ENCODE peak calls at places on chromosomes 2 and 18, in eight cellular contexts. One of them, this sample, is unnamed.

GRCh38 chr2:151851761-151852160 is 23.5 kb upstream of the ARL5A start:
- DNase-seq in right cardiac atrium: no peak
- DNase-seq in GM23248: peak; percentile 40
- DNase-seq in left lung: no peak
- DNase-seq in cardiac muscle cell: no peak
- DNase-seq in bronchial epithelial cell: peak; percentile 62
- DNase-seq in lung: no peak
- DNase-seq in AG04450: no peak
- DNase-seq in this sample: no peak

GRCh38 chr2:68472796-68473414 is 5.5 kb downstream of the APLF start:
- DNase-seq in right cardiac atrium: no peak
- DNase-seq in GM23248: no peak
- DNase-seq in left lung: no peak
- DNase-seq in cardiac muscle cell: no peak
- DNase-seq in bronchial epithelial cell: no peak
- DNase-seq in lung: no peak
- DNase-seq in AG04450: no peak
- DNase-seq in this sample: no peak

GRCh38 chr2:130778781-130779180 is 23.4 kb downstream of the AMER3 start:
- DNase-seq in right cardiac atrium: no peak
- DNase-seq in GM23248: no peak
- DNase-seq in left lung: no peak
- DNase-seq in cardiac muscle cell: no peak
- DNase-seq in bronchial epithelial cell: no peak
- DNase-seq in lung: no peak
- DNase-seq in AG04450: no peak
- DNase-seq in this sample: no peak

GRCh38 chr2:182833084-182833483 is 33.4 kb downstream of the FRZB start:
- DNase-seq in right cardiac atrium: no peak
- DNase-seq in GM23248: no peak
- DNase-seq in left lung: no peak
- DNase-seq in cardiac muscle cell: no peak
- DNase-seq in bronchial epithelial cell: no peak
- DNase-seq in lung: no peak
- DNase-seq in AG04450: no peak
- DNase-seq in this sample: no peak

GRCh38 chr2:227855440-227855839 is 16.0 kb upstream of the DAW1 start:
- DNase-seq in right cardiac atrium: no peak
- DNase-seq in GM23248: no peak
- DNase-seq in left lung: no peak
- DNase-seq in cardiac muscle cell: no peak
- DNase-seq in bronchial epithelial cell: no peak
- DNase-seq in lung: no peak
- DNase-seq in AG04450: no peak
- DNase-seq in this sample: no peak

GRCh38 chr2:196927318-196928225 is 1.1 kb upstream of the PGAP1 start:
- DNase-seq in right cardiac atrium: no peak
- DNase-seq in GM23248: peak; percentile 79
- DNase-seq in left lung: no peak
- DNase-seq in cardiac muscle cell: peak; percentile 74
- DNase-seq in bronchial epithelial cell: peak; percentile 87
- DNase-seq in lung: no peak
- DNase-seq in AG04450: peak; percentile 55
- DNase-seq in this sample: peak; percentile 52

GRCh38 chr2:203340791-203341487 is 12.7 kb downstream of the ABI2 start:
- DNase-seq in right cardiac atrium: no peak
- DNase-seq in GM23248: peak; percentile 85
- DNase-seq in left lung: no peak
- DNase-seq in cardiac muscle cell: peak; percentile 85
- DNase-seq in bronchial epithelial cell: peak; percentile 73
- DNase-seq in lung: no peak
- DNase-seq in AG04450: no peak
- DNase-seq in this sample: peak; percentile 55

GRCh38 chr2:43790118-43790517 is 16.3 kb downstream of the DYNC2LI1 start:
- DNase-seq in right cardiac atrium: no peak
- DNase-seq in GM23248: no peak
- DNase-seq in left lung: no peak
- DNase-seq in cardiac muscle cell: peak; percentile 43
- DNase-seq in bronchial epithelial cell: no peak
- DNase-seq in lung: no peak
- DNase-seq in AG04450: no peak
- DNase-seq in this sample: no peak

GRCh38 chr18:46071894-46072867 is at the start of gene PSTPIP2:
- DNase-seq in right cardiac atrium: peak; percentile 87
- DNase-seq in GM23248: peak; percentile 88
- DNase-seq in left lung: peak; percentile 84
- DNase-seq in cardiac muscle cell: peak; percentile 73
- DNase-seq in bronchial epithelial cell: no peak
- DNase-seq in lung: peak; percentile 78
- DNase-seq in AG04450: no peak
- DNase-seq in this sample: no peak

GRCh38 chr2:191051825-191052778 is 38.1 kb upstream of the STAT1 start:
- DNase-seq in right cardiac atrium: no peak
- DNase-seq in GM23248: peak; percentile 80
- DNase-seq in left lung: no peak
- DNase-seq in cardiac muscle cell: peak; percentile 75
- DNase-seq in bronchial epithelial cell: peak; percentile 58
- DNase-seq in lung: no peak
- DNase-seq in AG04450: no peak
- DNase-seq in this sample: peak; percentile 59

GRCh38 chr2:176172007-176172747 is 15.1 kb downstream of the HOXD3 start:
- DNase-seq in right cardiac atrium: no peak
- DNase-seq in GM23248: no peak
- DNase-seq in left lung: no peak
- DNase-seq in cardiac muscle cell: no peak
- DNase-seq in bronchial epithelial cell: no peak
- DNase-seq in lung: no peak
- DNase-seq in AG04450: no peak
- DNase-seq in this sample: no peak
- H3K4me3 ChIP-seq in right cardiac atrium: no peak overlapping the region
- H3K4me3 ChIP-seq in GM23248: no peak overlapping the region
- H3K4me3 ChIP-seq in left lung: no peak overlapping the region
- H3K4me3 ChIP-seq in cardiac muscle cell: peak overlapping the region; percentile 10
- H3K4me3 ChIP-seq in bronchial epithelial cell: no peak overlapping the region
- H3K4me3 ChIP-seq in lung: no peak overlapping the region
- H3K4me3 ChIP-seq in AG04450: no peak overlapping the region
- H3K4me3 ChIP-seq in this sample: no peak overlapping the region

GRCh38 chr2:127081826-127082633 is 24.9 kb downstream of the BIN1 start:
- DNase-seq in right cardiac atrium: no peak
- DNase-seq in GM23248: no peak
- DNase-seq in left lung: no peak
- DNase-seq in cardiac muscle cell: peak; percentile 74
- DNase-seq in bronchial epithelial cell: no peak
- DNase-seq in lung: no peak
- DNase-seq in AG04450: no peak
- DNase-seq in this sample: no peak

GRCh38 chr2:127084611-127085031 is 22.3 kb downstream of the BIN1 start:
- DNase-seq in right cardiac atrium: no peak
- DNase-seq in GM23248: peak; percentile 47
- DNase-seq in left lung: no peak
- DNase-seq in cardiac muscle cell: peak; percentile 73
- DNase-seq in bronchial epithelial cell: no peak
- DNase-seq in lung: no peak
- DNase-seq in AG04450: no peak
- DNase-seq in this sample: no peak

GRCh38 chr2:127085260-127085666 is 21.7 kb downstream of the BIN1 start:
- DNase-seq in right cardiac atrium: no peak
- DNase-seq in GM23248: peak; percentile 27
- DNase-seq in left lung: peak; percentile 68
- DNase-seq in cardiac muscle cell: peak; percentile 65
- DNase-seq in bronchial epithelial cell: peak; percentile 29
- DNase-seq in lung: peak; percentile 74
- DNase-seq in AG04450: no peak
- DNase-seq in this sample: no peak

GRCh38 chr2:127082974-127083373 is 24.0 kb downstream of the BIN1 start:
- DNase-seq in right cardiac atrium: no peak
- DNase-seq in GM23248: peak; percentile 39
- DNase-seq in left lung: no peak
- DNase-seq in cardiac muscle cell: peak; percentile 82
- DNase-seq in bronchial epithelial cell: no peak
- DNase-seq in lung: no peak
- DNase-seq in AG04450: no peak
- DNase-seq in this sample: no peak

GRCh38 chr2:127083819-127084503 is 23.0 kb downstream of the BIN1 start:
- DNase-seq in right cardiac atrium: peak; percentile 85
- DNase-seq in GM23248: peak; percentile 98
- DNase-seq in left lung: peak; percentile 88
- DNase-seq in cardiac muscle cell: peak; percentile 98
- DNase-seq in bronchial epithelial cell: peak; percentile 64
- DNase-seq in lung: peak; percentile 89
- DNase-seq in AG04450: peak; percentile 93
- DNase-seq in this sample: peak; percentile 92
- H3K4me3 ChIP-seq in right cardiac atrium: no peak overlapping the region
- H3K4me3 ChIP-seq in GM23248: peak overlapping the region; percentile 37
- H3K4me3 ChIP-seq in left lung: no peak overlapping the region
- H3K4me3 ChIP-seq in cardiac muscle cell: no peak overlapping the region
- H3K4me3 ChIP-seq in bronchial epithelial cell: no peak overlapping the region
- H3K4me3 ChIP-seq in lung: no peak overlapping the region
- H3K4me3 ChIP-seq in AG04450: peak overlapping the region; percentile 40
- H3K4me3 ChIP-seq in this sample: peak overlapping the region; percentile 10

GRCh38 chr2:21658269-21658668 is 534.5 kb downstream of the TDRD15 start:
- DNase-seq in right cardiac atrium: no peak
- DNase-seq in GM23248: no peak
- DNase-seq in left lung: no peak
- DNase-seq in cardiac muscle cell: no peak
- DNase-seq in bronchial epithelial cell: no peak
- DNase-seq in lung: no peak
- DNase-seq in AG04450: no peak
- DNase-seq in this sample: no peak

GRCh38 chr2:21655136-21655535 is 531.4 kb downstream of the TDRD15 start:
- DNase-seq in right cardiac atrium: no peak
- DNase-seq in GM23248: no peak
- DNase-seq in left lung: no peak
- DNase-seq in cardiac muscle cell: no peak
- DNase-seq in bronchial epithelial cell: no peak
- DNase-seq in lung: no peak
- DNase-seq in AG04450: no peak
- DNase-seq in this sample: no peak

GRCh38 chr2:21657475-21657874 is 533.7 kb downstream of the TDRD15 start:
- DNase-seq in right cardiac atrium: no peak
- DNase-seq in GM23248: no peak
- DNase-seq in left lung: no peak
- DNase-seq in cardiac muscle cell: no peak
- DNase-seq in bronchial epithelial cell: peak; percentile 13
- DNase-seq in lung: no peak
- DNase-seq in AG04450: no peak
- DNase-seq in this sample: no peak

GRCh38 chr2:21658907-21659306 is 535.1 kb downstream of the TDRD15 start:
- DNase-seq in right cardiac atrium: no peak
- DNase-seq in GM23248: no peak
- DNase-seq in left lung: no peak
- DNase-seq in cardiac muscle cell: no peak
- DNase-seq in bronchial epithelial cell: no peak
- DNase-seq in lung: no peak
- DNase-seq in AG04450: no peak
- DNase-seq in this sample: no peak

GRCh38 chr2:21656330-21657075 is 532.7 kb downstream of the TDRD15 start:
- DNase-seq in right cardiac atrium: no peak
- DNase-seq in GM23248: no peak
- DNase-seq in left lung: no peak
- DNase-seq in cardiac muscle cell: no peak
- DNase-seq in bronchial epithelial cell: no peak
- DNase-seq in lung: no peak
- DNase-seq in AG04450: no peak
- DNase-seq in this sample: no peak
- H3K4me3 ChIP-seq in right cardiac atrium: no peak overlapping the region
- H3K4me3 ChIP-seq in GM23248: no peak overlapping the region
- H3K4me3 ChIP-seq in left lung: no peak overlapping the region
- H3K4me3 ChIP-seq in cardiac muscle cell: no peak overlapping the region
- H3K4me3 ChIP-seq in bronchial epithelial cell: no peak overlapping the region
- H3K4me3 ChIP-seq in lung: no peak overlapping the region
- H3K4me3 ChIP-seq in AG04450: no peak overlapping the region
- H3K4me3 ChIP-seq in this sample: no peak overlapping the region

GRCh38 chr2:218883491-218884490 is 3.1 kb downstream of the WNT10A start:
- DNase-seq in right cardiac atrium: peak; percentile 76
- DNase-seq in GM23248: peak; percentile 66
- DNase-seq in left lung: no peak
- DNase-seq in cardiac muscle cell: no peak
- DNase-seq in bronchial epithelial cell: peak; percentile 41
- DNase-seq in lung: no peak
- DNase-seq in AG04450: no peak
- DNase-seq in this sample: no peak
- H3K4me3 ChIP-seq in right cardiac atrium: peak overlapping the region; percentile 25
- H3K4me3 ChIP-seq in GM23248: peak overlapping the region; percentile 32
- H3K4me3 ChIP-seq in left lung: peak overlapping the region; percentile 19
- H3K4me3 ChIP-seq in cardiac muscle cell: peak overlapping the region; percentile 26
- H3K4me3 ChIP-seq in bronchial epithelial cell: peak overlapping the region; percentile 30
- H3K4me3 ChIP-seq in lung: no peak overlapping the region
- H3K4me3 ChIP-seq in AG04450: no peak overlapping the region
- H3K4me3 ChIP-seq in this sample: no peak overlapping the region

DNA sequence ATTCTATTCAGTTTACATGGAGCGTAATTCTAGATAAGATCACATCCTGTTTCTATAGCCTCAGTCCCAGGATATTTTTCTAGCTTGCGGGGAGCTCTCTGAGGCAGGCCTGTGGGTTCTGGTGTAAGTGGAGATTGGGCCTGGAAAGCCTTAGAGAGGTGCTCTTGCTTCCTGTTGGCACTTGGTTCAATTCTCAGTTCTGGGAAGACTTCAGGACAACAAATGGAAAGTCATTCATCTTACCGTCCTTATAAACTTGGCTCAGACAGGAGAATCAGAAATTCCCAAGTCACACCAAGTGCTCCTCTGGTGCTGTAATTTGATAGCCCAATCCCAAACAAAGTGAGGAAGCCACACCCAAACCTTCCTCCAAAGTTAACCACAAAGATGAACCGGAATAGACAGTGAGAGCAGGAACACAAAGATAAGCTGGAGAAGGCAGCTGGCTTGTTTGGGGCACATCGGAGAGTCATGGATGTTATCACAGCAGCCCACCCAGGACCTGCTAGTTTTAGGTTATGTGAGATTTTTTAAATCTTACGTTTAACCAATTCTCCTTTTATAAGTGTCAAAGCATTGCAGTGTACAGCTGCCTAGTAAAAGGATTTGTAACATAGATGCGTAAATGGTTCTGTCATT is 144.3 kb upstream of the MAP3K20 start:
- DNase-seq in right cardiac atrium: no peak
- DNase-seq in GM23248: peak; percentile 6
- DNase-seq in left lung: no peak
- DNase-seq in cardiac muscle cell: peak; percentile 76
- DNase-seq in bronchial epithelial cell: peak; percentile 55
- DNase-seq in lung: no peak
- DNase-seq in AG04450: no peak
- DNase-seq in this sample: no peak
- H3K4me3 ChIP-seq in right cardiac atrium: peak overlapping the region; percentile 37
- H3K4me3 ChIP-seq in GM23248: no peak overlapping the region
- H3K4me3 ChIP-seq in left lung: no peak overlapping the region
- H3K4me3 ChIP-seq in cardiac muscle cell: no peak overlapping the region
- H3K4me3 ChIP-seq in bronchial epithelial cell: no peak overlapping the region
- H3K4me3 ChIP-seq in lung: no peak overlapping the region
- H3K4me3 ChIP-seq in AG04450: peak overlapping the region; percentile 35
- H3K4me3 ChIP-seq in this sample: no peak overlapping the region

GRCh38 chr2:27716301-27717069 is 52.8 kb downstream of the SLC4A1AP start:
- DNase-seq in right cardiac atrium: peak; percentile 62
- DNase-seq in GM23248: no peak
- DNase-seq in left lung: no peak
- DNase-seq in cardiac muscle cell: no peak
- DNase-seq in bronchial epithelial cell: no peak
- DNase-seq in lung: no peak
- DNase-seq in AG04450: no peak
- DNase-seq in this sample: no peak
- H3K4me3 ChIP-seq in right cardiac atrium: peak overlapping the region; percentile 23
- H3K4me3 ChIP-seq in GM23248: peak overlapping the region; percentile 53
- H3K4me3 ChIP-seq in left lung: no peak overlapping the region
- H3K4me3 ChIP-seq in cardiac muscle cell: peak overlapping the region; percentile 16
- H3K4me3 ChIP-seq in bronchial epithelial cell: no peak overlapping the region
- H3K4me3 ChIP-seq in lung: no peak overlapping the region
- H3K4me3 ChIP-seq in AG04450: no peak overlapping the region
- H3K4me3 ChIP-seq in this sample: no peak overlapping the region

This sample was measured in AG09309.